ENCODE peak calls at places on chromosomes 6 and 20, in ten cellular contexts. V is ACHN; A is activated CD4-positive, alpha-beta T cell treated with anti-CD3 and anti-CD28 coated beads, Interleukin-2, amount 50 U/mL, for 1 hour; S is MG63; I is naive thymus-derived CD8-positive, alpha-beta T cell; R is spleen; F is effector CD4-positive, alpha-beta T cell; Q is esophagus muscularis mucosa; B is GM03348; E is aorta. N is an unnamed sample.

GRCh38 chr20:34792687-34793363 is 32.6 kb downstream of the NCOA6 start:
- DNase-seq in V (no peak), A (no peak), S (no peak), I (no peak), R (no peak), F (no peak), Q (no peak), B (no peak), E (no peak), N (no peak)

GRCh38 chr6:38501931-38502330 is 137.8 kb downstream of the BTBD9 start:
- DNase-seq in V (no peak), A (no peak), S (no peak), I (no peak), R (no peak), F (no peak), Q (no peak), B (no peak), E (no peak), N (no peak)

GRCh38 chr20:63835031-63835858 is 4.2 kb upstream of the ZBTB46 start:
- DNase-seq in V (peak; percentile 95), A (no peak), S (peak; percentile 100), I (no peak), R (peak; percentile 90), F (no peak), Q (no peak), B (peak; percentile 96), E (peak; percentile 92), N (peak; percentile 97)

GRCh38 chr20:31740208-31740607 is 1.1 kb downstream of the TPX2 start:
- DNase-seq in V (peak; percentile 62), A (no peak), S (no peak), I (no peak), R (no peak), F (no peak), Q (no peak), B (peak; percentile 31), E (no peak), N (no peak)

GRCh38 chr20:59242714-59243626 is 57.4 kb upstream of the EDN3 start:
- DNase-seq in V (no peak), A (no peak), S (no peak), I (no peak), R (no peak), F (no peak), Q (no peak), B (no peak), E (no peak), N (no peak)

GRCh38 chr6:70415247-70415646 is 1.9 kb downstream of the FAM135A start:
- DNase-seq in V (no peak), A (no peak), S (no peak), I (no peak), R (no peak), F (no peak), Q (no peak), B (no peak), E (no peak), N (no peak)

GRCh38 chr20:50172347-50173013 is 18.1 kb upstream of the CEBPB start:
- DNase-seq in V (peak; percentile 78), A (no peak), S (peak; percentile 93), I (no peak), R (peak; percentile 87), F (no peak), Q (peak; percentile 94), B (peak; percentile 94), E (peak; percentile 92), N (peak; percentile 94)

GRCh38 chr20:50295762-50296449 is 105.3 kb downstream of the CEBPB start:
- DNase-seq in V (no peak), A (no peak), S (no peak), I (no peak), R (peak; percentile 69), F (no peak), Q (no peak), B (no peak), E (no peak), N (peak; percentile 84)

GRCh38 chr6:114121913-114122662 is 151.1 kb upstream of the HDAC2 start:
- DNase-seq in V (no peak), A (no peak), S (no peak), I (no peak), R (no peak), F (no peak), Q (no peak), B (peak; percentile 20), E (no peak), N (no peak)

GRCh38 chr20:20329564-20329963 is 38.3 kb upstream of the INSM1 start:
- DNase-seq in V (no peak), A (no peak), S (no peak), I (no peak), R (no peak), F (no peak), Q (no peak), B (no peak), E (peak; percentile 70), N (no peak)

GRCh38 chr6:56242343-56242742 is 5.0 kb downstream of the COL21A1 start:
- DNase-seq in V (no peak), A (no peak), S (no peak), I (no peak), R (no peak), F (no peak), Q (no peak), B (no peak), E (no peak), N (no peak)

GRCh38 chr20:50819344-50819743 is 24.5 kb downstream of the BCAS4 start:
- DNase-seq in V (no peak), A (no peak), S (no peak), I (no peak), R (no peak), F (no peak), Q (no peak), B (no peak), E (no peak), N (peak; percentile 30)

GRCh38 chr6:79946773-79947190 is 571 bp downstream of the ELOVL4 start:
- DNase-seq in V (peak; percentile 1), A (peak; percentile 2), S (peak; percentile 10), I (peak; percentile 1), R (no peak), F (no peak), Q (no peak), B (peak; percentile 60), E (peak; percentile 75), N (peak; percentile 63)

GRCh38 chr20:33411136-33411690 is 9.9 kb upstream of the CDK5RAP1 start:
- DNase-seq in V (no peak), A (no peak), S (no peak), I (no peak), R (no peak), F (no peak), Q (no peak), B (no peak), E (peak; percentile 27), N (no peak)

GRCh38 chr20:40287683-40288082 is 401.4 kb downstream of the MAFB start:
- DNase-seq in V (no peak), A (no peak), S (no peak), I (no peak), R (no peak), F (no peak), Q (no peak), B (no peak), E (no peak), N (no peak)

GRCh38 chr20:32456869-32457421 is 98.8 kb downstream of the ASXL1 start:
- DNase-seq in V (peak; percentile 63), A (peak; percentile 11), S (peak; percentile 35), I (no peak), R (no peak), F (no peak), Q (no peak), B (peak; percentile 93), E (peak; percentile 86), N (peak; percentile 85)

GRCh38 chr6:100461273-100461919 is 3.3 kb downstream of the SIM1 start:
- DNase-seq in V (peak; percentile 61), A (no peak), S (peak; percentile 79), I (no peak), R (no peak), F (no peak), Q (peak; percentile 86), B (peak; percentile 87), E (no peak), N (no peak)

GRCh38 chr6:15793288-15793687 is 130.5 kb upstream of the DTNBP1 start:
- DNase-seq in V (peak; percentile 39), A (no peak), S (peak; percentile 39), I (no peak), R (no peak), F (no peak), Q (no peak), B (peak; percentile 18), E (no peak), N (no peak)

GRCh38 chr6:101080597-101080996 is 199.5 kb upstream of the ASCC3 start:
- DNase-seq in V (no peak), A (no peak), S (no peak), I (no peak), R (no peak), F (no peak), Q (no peak), B (peak; percentile 12), E (no peak), N (no peak)

GRCh38 chr20:9460518-9460917 is 53.9 kb upstream of the LAMP5 start:
- DNase-seq in V (peak; percentile 52), A (no peak), S (peak; percentile 43), I (no peak), R (no peak), F (no peak), Q (no peak), B (peak; percentile 28), E (no peak), N (no peak)

GRCh38 chr6:152267967-152268845 is 369.0 kb downstream of the SYNE1 start:
- DNase-seq in V (peak; percentile 23), A (peak; percentile 7), S (no peak), I (no peak), R (no peak), F (peak; percentile 7), Q (no peak), B (peak; percentile 20), E (no peak), N (no peak)

GRCh38 chr20:35664544-35665206 is at the start of the genes CPNE1 and RBM12:
- DNase-seq in V (peak; percentile 90), A (peak; percentile 92), S (peak; percentile 93), I (peak; percentile 93), R (peak; percentile 98), F (peak; percentile 88), Q (peak; percentile 98), B (peak; percentile 99), E (peak; percentile 97), N (peak; percentile 98)

GRCh38 chr6:21987501-21987957 is 309.3 kb downstream of the PRL start:
- DNase-seq in V (peak; percentile 91), A (no peak), S (no peak), I (peak; percentile 7), R (no peak), F (no peak), Q (no peak), B (peak; percentile 77), E (peak; percentile 82), N (peak; percentile 86)

GRCh38 chr6:30013296-30013922 is 47.7 kb upstream of the POLR1H start:
- DNase-seq in V (no peak), A (peak; percentile 20), S (no peak), I (peak; percentile 40), R (no peak), F (peak; percentile 49), Q (peak; percentile 82), B (peak; percentile 46), E (no peak), N (no peak)

GRCh38 chr6:95786802-95787201 is 209.5 kb downstream of the MANEA start:
- DNase-seq in V (no peak), A (no peak), S (no peak), I (no peak), R (no peak), F (no peak), Q (no peak), B (no peak), E (no peak), N (no peak)

GRCh38 chr6:52976591-52977035 is 18.5 kb downstream of the GSTA4 start:
- DNase-seq in V (no peak), A (no peak), S (no peak), I (no peak), R (no peak), F (no peak), Q (peak; percentile 86), B (no peak), E (no peak), N (no peak)

GRCh38 chr20:29497261-29497671 is 1760.2 kb upstream of the DEFB115 start:
- DNase-seq in V (peak; percentile 87), A (no peak), S (no peak), I (no peak), R (peak; percentile 74), F (no peak), Q (peak; percentile 93), B (peak; percentile 6), E (no peak), N (peak; percentile 66)